ENCODE peak calls at places on chromosomes 7 and 10, in six cellular contexts. Z is AG09319, K is MCF 10A, Y is IMR-90, E is fibroblast of mammary gland, T is DND-41. I is an unnamed sample.

GRCh38 chr10:97407211-97407951 is 6.2 kb upstream of the RRP12 start:
- DNase-seq in Z (no peak), E (peak), T (peak), Y (peak), K (peak), I (peak)

GRCh38 chr10:103504181-103504783 is 10.8 kb downstream of the NEURL1 start:
- DNase-seq in T (peak), Y (peak), Z (no peak), K (peak), E (peak), I (peak)

GRCh38 chr7:72335561-72336381 is 76.4 kb downstream of the CALN1 start:
- DNase-seq in Y (no peak), T (no peak), K (no peak), Z (no peak), E (no peak), I (no peak)

GRCh38 chr10:28991738-28992270 is 297.1 kb upstream of the LYZL1 start:
- DNase-seq in K (peak), E (peak), T (peak), Y (peak), Z (no peak), I (peak)

GRCh38 chr7:31569528-31569927 is 55.6 kb downstream of the ITPRID1 start:
- DNase-seq in T (no peak), Y (no peak), Z (no peak), E (no peak), K (no peak), I (no peak)

GRCh38 chr10:6039711-6040110 is 22.5 kb downstream of the IL2RA start:
- DNase-seq in K (no peak), Z (no peak), E (no peak), Y (no peak), T (no peak), I (no peak)

GRCh38 chr7:25656581-25657026 is 428.3 kb upstream of the NPVF start:
- DNase-seq in E (peak), K (no peak), Z (peak), Y (no peak), T (no peak), I (no peak)

GRCh38 chr7:5620459-5620881 is 161.0 kb downstream of the RNF216 start:
- DNase-seq in T (no peak), E (no peak), K (no peak), Y (no peak), Z (no peak), I (no peak)

GRCh38 chr7:94562525-94562924 is 52.9 kb downstream of the CASD1 start:
- DNase-seq in K (no peak), Y (peak), E (no peak), Z (no peak), T (no peak), I (no peak)

GRCh38 chr7:91353923-91354322 is 89.7 kb downstream of the FZD1 start:
- DNase-seq in Y (no peak), T (no peak), K (no peak), E (no peak), Z (no peak), I (no peak)

GRCh38 chr7:119842337-119842736 is 430.6 kb upstream of the KCND2 start:
- DNase-seq in K (no peak), T (no peak), E (no peak), Z (no peak), Y (no peak), I (no peak)

GRCh38 chr10:112247791-112248190 is 35.4 kb upstream of the TECTB start:
- DNase-seq in K (no peak), Z (no peak), Y (no peak), E (peak), T (no peak), I (no peak)

GRCh38 chr7:98165827-98166667 is 45.2 kb upstream of the BHLHA15 start:
- DNase-seq in Y (peak), E (peak), K (peak), T (peak), Z (no peak), I (peak)

GRCh38 chr10:126239844-126240243 is 148.4 kb downstream of the ADAM12 start:
- DNase-seq in K (no peak), Z (no peak), E (no peak), Y (no peak), T (no peak), I (no peak)

GRCh38 chr10:7767209-7767608 is 20.6 kb downstream of the KIN start:
- DNase-seq in K (peak), Z (no peak), E (peak), Y (peak), T (no peak), I (no peak)

GRCh38 chr10:77285529-77286182 is 352.0 kb downstream of the KCNMA1 start:
- DNase-seq in Z (no peak), Y (no peak), T (no peak), E (no peak), K (no peak), I (no peak)

GRCh38 chr7:77983973-77984372 is 185.4 kb downstream of the PHTF2 start:
- DNase-seq in T (no peak), Y (no peak), E (no peak), Z (no peak), K (no peak), I (no peak)

GRCh38 chr10:103885617-103886016 is 30.2 kb upstream of the SH3PXD2A start:
- DNase-seq in K (no peak), Z (no peak), T (no peak), E (peak), Y (peak), I (no peak)

GRCh38 chr10:99328579-99329237 is 448 bp upstream of the CNNM1 start:
- DNase-seq in K (no peak), T (no peak), Y (peak), E (peak), Z (no peak), I (no peak)

GRCh38 chr10:28881483-28881882 is 204.2 kb downstream of the BAMBI start:
- DNase-seq in K (no peak), Z (no peak), Y (peak), E (no peak), T (no peak), I (no peak)

GRCh38 chr7:102030696-102031095 is 213.3 kb downstream of the CUX1 start:
- DNase-seq in Z (no peak), Y (no peak), E (no peak), T (peak), K (no peak), I (no peak)

GRCh38 chr7:86923530-86923929 is 135.9 kb downstream of the ELAPOR2 start:
- DNase-seq in E (no peak), K (no peak), T (no peak), Y (no peak), Z (no peak), I (no peak)

GRCh38 chr7:29328050-29328449 is 133.5 kb downstream of the CHN2 start:
- DNase-seq in Y (no peak), Z (no peak), T (no peak), E (no peak), K (no peak), I (no peak)

GRCh38 chr10:1243486-1244182 is 187.4 kb downstream of the WDR37 start:
- DNase-seq in E (no peak), Y (no peak), Z (no peak), K (no peak), T (no peak), I (no peak)

GRCh38 chr7:12839508-12840153 is 152.2 kb downstream of the ARL4A start:
- DNase-seq in T (no peak), Y (no peak), E (no peak), K (peak), Z (no peak), I (no peak)

GRCh38 chr10:32943854-32944661 is 14.0 kb downstream of the ITGB1 start:
- DNase-seq in K (no peak), Y (no peak), Z (no peak), E (no peak), T (no peak), I (peak)

GRCh38 chr7:69078997-69079769 is 519.1 kb upstream of the AUTS2 start:
- DNase-seq in K (no peak), E (peak), Z (no peak), T (no peak), Y (no peak), I (no peak)

GRCh38 chr7:155637155-155637554 is 7.3 kb upstream of the RBM33 start:
- DNase-seq in T (no peak), K (no peak), E (no peak), Z (no peak), Y (no peak), I (no peak)

DNA sequence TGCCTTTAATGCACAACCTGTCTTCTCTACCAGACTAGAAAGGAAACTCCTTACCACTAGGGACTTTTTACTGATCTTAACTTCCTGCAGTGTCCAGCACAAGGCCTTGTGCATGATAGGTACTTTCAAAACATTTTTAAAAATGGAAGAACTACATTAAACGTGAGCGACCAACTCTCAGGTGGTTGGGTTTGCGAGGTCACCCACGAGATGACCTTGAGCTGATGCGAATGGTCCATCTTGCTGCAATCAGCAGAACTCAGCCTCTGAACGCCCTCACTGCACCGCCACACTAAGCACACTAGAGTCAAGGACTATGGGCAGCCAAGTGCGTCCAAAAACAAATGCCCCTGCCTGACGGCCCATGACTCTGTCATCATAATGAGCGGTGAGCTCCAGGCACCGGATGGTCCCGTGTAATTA is 34.9 kb upstream of the PTF1A start:
- DNase-seq in E (no peak), T (no peak), Z (no peak), Y (no peak), K (no peak), I (no peak)
- TF ChIP-seq CTCF in E (no peak), T (no peak), Z (no peak), Y (no peak), K (no peak), I (no peak)

GRCh38 chr10:94363251-94363565 is 469 bp upstream of the NOC3L start:
- DNase-seq in Z (no peak), E (no peak), Y (no peak), T (no peak), K (no peak), I (no peak)
- TF ChIP-seq CTCF in Z (no peak), E (no peak), Y (no peak), T (no peak), K (no peak), I (no peak)

DNA sequence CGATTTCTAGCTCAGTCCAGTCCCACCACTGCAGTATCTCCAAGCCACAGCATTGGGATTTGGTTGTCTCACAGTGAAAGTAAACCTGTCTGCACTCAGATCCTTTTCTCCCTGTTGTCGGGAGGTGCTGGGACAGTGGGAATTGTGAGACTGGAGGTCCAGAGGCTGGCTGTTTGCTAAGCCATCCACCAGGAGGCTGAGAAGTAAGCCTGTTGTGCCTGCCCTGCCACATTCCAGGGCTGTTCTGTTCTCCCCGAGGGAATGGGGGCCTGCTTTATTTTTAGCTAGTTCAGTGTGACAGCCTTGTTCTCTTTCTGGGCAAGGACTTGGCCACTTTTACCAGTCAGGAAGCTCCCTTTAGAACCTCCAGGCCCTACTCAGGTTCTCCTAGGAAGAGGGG is 54.9 kb downstream of the HK1 start:
- DNase-seq in Z (no peak), T (no peak), E (no peak), Y (no peak), K (no peak), I (peak)
- TF ChIP-seq CTCF in Z (peak), T (no peak), E (no peak), Y (peak), K (no peak), I (peak)

DNA sequence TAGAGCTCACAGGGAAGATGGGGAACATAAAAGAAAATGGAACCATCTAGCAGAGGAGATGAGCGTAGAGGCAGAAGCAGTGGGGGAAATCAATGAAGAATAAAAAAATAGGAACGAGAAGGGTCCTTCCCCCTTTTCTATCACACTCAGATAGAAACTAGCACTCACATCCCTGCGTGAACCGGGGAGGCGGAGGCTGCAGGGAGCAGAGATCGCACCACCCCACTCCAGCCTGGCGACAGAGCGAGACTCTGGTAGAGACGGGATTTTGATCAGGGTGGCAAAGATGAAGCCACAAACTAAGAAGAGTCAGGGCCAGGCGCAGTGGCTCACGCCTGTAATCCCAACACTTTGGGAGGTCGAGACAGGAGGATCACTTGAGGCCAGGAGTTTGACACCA is 64.7 kb upstream of the ECHDC3 start:
- DNase-seq in E (no peak), K (no peak), T (no peak), Z (no peak), Y (no peak), I (no peak)
- TF ChIP-seq CTCF in E (no peak), K (no peak), T (no peak), Z (no peak), Y (no peak), I (no peak)

GRCh38 chr7:114942443-114943175 is 20.7 kb downstream of the MDFIC start:
- DNase-seq in Y (no peak), T (no peak), E (no peak), K (no peak), Z (no peak), I (no peak)

GRCh38 chr7:114941692-114942091 is 19.8 kb downstream of the MDFIC start:
- DNase-seq in Y (no peak), T (no peak), Z (no peak), E (no peak), K (no peak), I (no peak)

GRCh38 chr7:114938785-114939184 is 16.9 kb downstream of the MDFIC start:
- DNase-seq in K (no peak), E (peak), T (no peak), Y (no peak), Z (no peak), I (no peak)

GRCh38 chr7:114937422-114937821 is 15.5 kb downstream of the MDFIC start:
- DNase-seq in Y (no peak), Z (no peak), E (no peak), K (no peak), T (no peak), I (no peak)

DNA sequence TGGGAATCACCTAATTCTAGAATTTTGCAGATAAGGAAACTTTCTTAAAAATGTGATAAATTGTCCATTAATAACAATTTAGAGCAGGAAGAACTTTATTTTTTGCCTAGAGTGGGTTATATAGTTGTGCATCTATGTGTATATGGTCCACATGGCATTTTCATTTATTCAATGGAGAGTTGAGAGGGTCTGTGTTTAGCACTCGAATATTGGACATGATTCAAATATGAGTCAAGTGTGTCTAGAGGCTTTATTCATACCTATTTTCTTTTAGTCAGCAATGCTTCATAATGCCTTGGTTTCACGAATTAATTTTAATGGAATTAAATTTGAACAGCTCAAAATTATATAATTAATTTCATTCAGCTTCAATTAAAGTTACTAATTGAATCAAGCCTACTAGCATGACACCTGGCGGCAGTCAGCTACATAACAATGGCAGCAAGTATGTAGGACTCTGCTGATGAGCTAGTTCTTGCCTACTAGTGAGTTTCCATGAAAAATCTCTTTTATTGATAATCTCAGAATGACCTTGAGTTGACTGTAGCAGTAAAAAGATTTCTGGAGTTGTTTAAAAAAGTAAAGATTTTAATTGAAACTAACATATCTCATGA is 17.7 kb downstream of the MDFIC start:
- DNase-seq in E (no peak), T (no peak), Y (no peak), Z (no peak), K (no peak), I (no peak)
- TF ChIP-seq CTCF in E (no peak), T (no peak), Y (no peak), Z (no peak), K (peak), I (no peak)

DNA sequence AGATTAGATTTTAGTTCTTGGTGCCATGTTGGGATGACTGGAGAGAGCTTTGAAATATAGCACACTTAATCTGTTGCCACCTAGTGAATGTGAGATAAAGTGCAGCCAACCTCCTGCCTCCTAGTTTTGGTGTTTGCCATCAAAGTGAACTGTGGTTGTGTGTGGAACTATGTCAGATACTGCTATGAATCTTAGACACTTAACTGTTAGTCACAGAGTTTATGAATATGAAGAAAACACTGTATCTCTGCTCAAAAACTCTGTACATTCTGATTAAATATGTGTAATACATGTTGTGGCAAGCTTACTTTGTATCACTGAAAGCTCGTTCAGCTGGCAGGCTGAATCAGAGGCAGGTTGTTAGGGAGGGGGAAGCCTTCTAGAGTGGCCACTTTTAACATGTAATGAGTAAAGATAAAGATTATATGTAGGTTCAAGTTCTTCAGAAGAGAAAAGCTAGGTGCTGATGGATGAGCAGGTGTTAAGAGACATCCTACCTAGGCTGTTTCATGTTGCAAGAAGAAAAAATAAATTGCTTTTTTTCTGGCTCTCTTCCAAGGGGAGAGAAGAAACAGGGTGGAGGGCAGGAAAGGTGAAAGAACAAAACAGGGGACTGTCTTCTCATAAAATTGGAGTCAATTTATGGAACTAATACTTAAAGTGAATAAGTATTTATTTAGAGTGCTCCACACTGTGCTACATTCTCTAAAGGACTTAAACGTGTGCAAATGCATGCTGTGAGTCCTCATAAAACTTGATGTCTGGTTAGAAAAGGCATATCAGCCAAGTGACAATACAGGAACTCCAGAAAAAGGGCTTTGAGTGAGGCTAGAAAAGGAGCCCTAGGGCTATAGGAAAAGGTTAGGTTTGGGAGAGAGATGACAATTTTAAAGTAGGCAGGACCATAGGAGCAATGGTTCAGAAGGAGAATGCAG is 14.1 kb upstream of the LAMB1 start:
- DNase-seq in Y (peak), Z (no peak), K (peak), T (no peak), E (peak), I (no peak)
- TF ChIP-seq CTCF in Y (peak), Z (peak), K (peak), T (peak), E (peak), I (peak)

GRCh38 chr10:129962558-129963075 is 1.5 kb downstream of the EBF3 start:
- DNase-seq in Z (no peak), T (no peak), K (no peak), Y (no peak), E (no peak), I (no peak)

GRCh38 chr10:129963076-129963830 is 821 bp downstream of the EBF3 start:
- DNase-seq in E (peak), Y (peak), Z (no peak), T (no peak), K (no peak), I (no peak)

GRCh38 chr10:129965418-129965793 is 1.3 kb upstream of the EBF3 start:
- DNase-seq in Z (no peak), E (no peak), T (no peak), Y (no peak), K (no peak), I (no peak)

GRCh38 chr10:129964611-129965417 is 740 bp upstream of the EBF3 start:
- DNase-seq in Y (no peak), T (no peak), K (no peak), Z (no peak), E (no peak), I (no peak)

GRCh38 chr10:129963831-129964501 is at the start of gene EBF3:
- DNase-seq in T (no peak), E (peak), Y (peak), K (no peak), Z (no peak), I (peak)
- TF ChIP-seq CTCF in T (no peak), E (no peak), Y (no peak), K (no peak), Z (no peak), I (no peak)

GRCh38 chr7:105751054-105751453 is 125.3 kb downstream of the ATXN7L1 start:
- DNase-seq in K (no peak), E (no peak), Z (no peak), Y (no peak), T (no peak), I (no peak)

GRCh38 chr7:105752671-105753275 is 123.6 kb downstream of the ATXN7L1 start:
- DNase-seq in Z (no peak), K (no peak), Y (no peak), E (no peak), T (no peak), I (no peak)

GRCh38 chr7:105743351-105743812 is 133.0 kb downstream of the ATXN7L1 start:
- DNase-seq in Y (peak), T (no peak), K (no peak), Z (no peak), E (no peak), I (no peak)

GRCh38 chr7:105745681-105746330 is 130.6 kb downstream of the ATXN7L1 start:
- DNase-seq in K (no peak), Z (no peak), E (no peak), T (no peak), Y (no peak), I (no peak)

GRCh38 chr7:105748701-105749100 is 127.7 kb downstream of the ATXN7L1 start:
- DNase-seq in Y (no peak), K (no peak), E (no peak), Z (no peak), T (no peak), I (no peak)
- TF ChIP-seq CTCF in Y (no peak), K (no peak), E (no peak), Z (no peak), T (no peak), I (no peak)